ENCODE peak calls at places on chromosome 1, in ten cellular contexts. Z, H, U, I, N, R, V, A, M and C are unnamed samples.

GRCh38 chr1:232594018-232594502 is 35.9 kb downstream of the SIPA1L2 start:
- DNase-seq in Z (no peak), H (no peak), U (no peak), I (no peak), N (no peak), R (peak), V (no peak), A (no peak), M (no peak), C (no peak)

GRCh38 chr1:117902944-117903343 is 26.5 kb downstream of the GDAP2 start:
- DNase-seq in Z (no peak), H (no peak), U (no peak), I (no peak), N (no peak), R (no peak), V (no peak), A (no peak), M (no peak), C (no peak)

GRCh38 chr1:5691795-5692517 is 300.3 kb downstream of the NPHP4 start:
- DNase-seq in Z (no peak), H (no peak), U (no peak), I (no peak), N (peak), R (no peak), V (no peak), A (no peak), M (no peak), C (no peak)

GRCh38 chr1:97209381-97209780 is 487.8 kb downstream of the PTBP2 start:
- DNase-seq in Z (no peak), H (no peak), U (no peak), I (no peak), N (no peak), R (peak), V (no peak), A (no peak), M (no peak), C (no peak)

GRCh38 chr1:154179951-154180687 is 11.8 kb downstream of the TPM3 start:
- DNase-seq in Z (no peak), H (no peak), U (no peak), I (no peak), N (no peak), R (no peak), V (no peak), A (no peak), M (no peak), C (no peak)

GRCh38 chr1:228337711-228338520 is 68.7 kb downstream of the TRIM11 start:
- DNase-seq in Z (no peak), H (no peak), U (no peak), I (peak), N (peak), R (no peak), V (no peak), A (no peak), M (no peak), C (no peak)

GRCh38 chr1:80047791-80048190 is 1041.3 kb upstream of the ADGRL4 start:
- DNase-seq in Z (no peak), H (no peak), U (no peak), I (no peak), N (no peak), R (peak), V (no peak), A (peak), M (no peak), C (no peak)

GRCh38 chr1:42419449-42419848 is 36.4 kb downstream of the ZMYND12 start:
- DNase-seq in Z (no peak), H (no peak), U (no peak), I (no peak), N (no peak), R (peak), V (no peak), A (no peak), M (no peak), C (no peak)

GRCh38 chr1:115065021-115065420 is 24.3 kb downstream of the TSPAN2 start:
- DNase-seq in Z (no peak), H (no peak), U (no peak), I (no peak), N (no peak), R (no peak), V (peak), A (no peak), M (no peak), C (no peak)

GRCh38 chr1:168786476-168787330 is 57.7 kb upstream of the DPT start:
- DNase-seq in Z (no peak), H (no peak), U (no peak), I (no peak), N (no peak), R (no peak), V (peak), A (no peak), M (no peak), C (peak)

GRCh38 chr1:65881070-65881594 is 88.4 kb downstream of the PDE4B start:
- DNase-seq in Z (no peak), H (no peak), U (no peak), I (no peak), N (no peak), R (no peak), V (no peak), A (peak), M (no peak), C (no peak)

GRCh38 chr1:44807364-44808062 is 362 bp upstream of the DYNLT4 start:
- DNase-seq in Z (peak), H (peak), U (peak), I (peak), N (peak), R (peak), V (peak), A (peak), M (peak), C (peak)

GRCh38 chr1:231866392-231867331 is 240.1 kb downstream of the DISC1 start:
- DNase-seq in Z (peak), H (peak), U (peak), I (no peak), N (peak), R (peak), V (peak), A (peak), M (peak), C (peak)

GRCh38 chr1:165900576-165901380 is 73.4 kb downstream of the UCK2 start:
- DNase-seq in Z (no peak), H (peak), U (peak), I (no peak), N (peak), R (no peak), V (no peak), A (no peak), M (no peak), C (no peak)

GRCh38 chr1:160284220-160284781 is 632 bp downstream of the PEX19 start:
- DNase-seq in Z (no peak), H (peak), U (peak), I (no peak), N (no peak), R (peak), V (peak), A (peak), M (no peak), C (no peak)

GRCh38 chr1:193270996-193271395 is 84.6 kb upstream of the B3GALT2 start:
- DNase-seq in Z (no peak), H (no peak), U (no peak), I (no peak), N (no peak), R (peak), V (peak), A (no peak), M (no peak), C (no peak)

GRCh38 chr1:168551688-168552087 is 7.9 kb upstream of the XCL2 start:
- DNase-seq in Z (no peak), H (no peak), U (no peak), I (no peak), N (no peak), R (no peak), V (no peak), A (no peak), M (no peak), C (no peak)

GRCh38 chr1:54297596-54298283 is 97.8 kb downstream of the MRPL37 start:
- DNase-seq in Z (no peak), H (no peak), U (no peak), I (no peak), N (no peak), R (no peak), V (no peak), A (no peak), M (no peak), C (peak)

GRCh38 chr1:208510192-208510952 is 266.2 kb upstream of the PLXNA2 start:
- DNase-seq in Z (no peak), H (no peak), U (no peak), I (no peak), N (no peak), R (no peak), V (peak), A (peak), M (no peak), C (no peak)

GRCh38 chr1:84164567-84165021 is 20.5 kb downstream of the PRKACB start:
- DNase-seq in Z (no peak), H (peak), U (no peak), I (no peak), N (no peak), R (peak), V (no peak), A (no peak), M (no peak), C (no peak)

GRCh38 chr1:230113605-230114241 is 46.7 kb downstream of the GALNT2 start:
- DNase-seq in Z (no peak), H (no peak), U (no peak), I (no peak), N (no peak), R (peak), V (peak), A (peak), M (no peak), C (no peak)

GRCh38 chr1:193763313-193763712 is 576.9 kb upstream of the B3GALT2 start:
- DNase-seq in Z (no peak), H (no peak), U (no peak), I (no peak), N (no peak), R (peak), V (peak), A (no peak), M (no peak), C (no peak)

GRCh38 chr1:21598417-21598816 is 70.7 kb downstream of the RAP1GAP start:
- DNase-seq in Z (no peak), H (no peak), U (no peak), I (no peak), N (no peak), R (no peak), V (no peak), A (no peak), M (no peak), C (no peak)

GRCh38 chr1:219518168-219518905 is 94.6 kb downstream of the ZC3H11B start:
- DNase-seq in Z (no peak), H (no peak), U (no peak), I (no peak), N (no peak), R (peak), V (peak), A (no peak), M (no peak), C (no peak)